ENCODE peak calls at places on chromosomes 13 and 19, in six cellular contexts. K, J, B, D, T and X are unnamed samples.

GRCh38 chr19:7242601-7243258 is 51.5 kb downstream of the INSR start:
- DNase-seq in T (no peak), D (no peak), J (peak), K (no peak), B (no peak), X (no peak)

GRCh38 chr13:44116562-44117315 is 237.0 kb downstream of the LACC1 start:
- DNase-seq in J (no peak), D (no peak), T (no peak), K (peak), B (no peak), X (peak)

GRCh38 chr19:4474504-4475136 is 2.5 kb downstream of the HDGFL2 start:
- DNase-seq in J (peak), D (peak), B (peak), K (peak), T (peak), X (peak)

GRCh38 chr13:44573790-44574465 is 2.2 kb downstream of the TSC22D1 start:
- DNase-seq in B (peak), D (no peak), T (no peak), K (peak), J (peak), X (peak)

GRCh38 chr13:87999791-88000190 is 328.6 kb downstream of the SLITRK5 start:
- DNase-seq in J (peak), K (peak), B (no peak), D (no peak), T (no peak), X (peak)

GRCh38 chr13:33349996-33350826 is 64.7 kb upstream of the STARD13 start:
- DNase-seq in K (peak), T (no peak), B (no peak), J (peak), D (peak), X (peak)

GRCh38 chr19:6802336-6803035 is 30.0 kb downstream of the VAV1 start:
- DNase-seq in T (peak), D (peak), B (no peak), K (no peak), J (no peak), X (peak)

GRCh38 chr13:49643003-49643651 is 14.8 kb downstream of the ARL11 start:
- DNase-seq in D (no peak), K (no peak), B (no peak), J (no peak), T (no peak), X (no peak)

GRCh38 chr19:56348289-56348877 is 33.7 kb upstream of the ZSCAN5A start:
- DNase-seq in B (no peak), K (no peak), T (peak), D (no peak), J (peak), X (peak)

GRCh38 chr19:52200044-52200443 is 10.2 kb downstream of the PPP2R1A start:
- DNase-seq in K (no peak), D (no peak), J (peak), B (no peak), T (no peak), X (no peak)

GRCh38 chr13:35983206-35983605 is 148.0 kb downstream of the DCLK1 start:
- DNase-seq in B (no peak), J (no peak), T (no peak), K (no peak), D (no peak), X (no peak)

GRCh38 chr13:21476893-21477472 is 17.9 kb upstream of the ZDHHC20 start:
- DNase-seq in D (peak), T (peak), B (peak), K (peak), J (peak), X (peak)

GRCh38 chr13:34294483-34295129 is 476.7 kb downstream of the RFC3 start:
- DNase-seq in B (no peak), K (peak), D (no peak), T (no peak), J (no peak), X (no peak)

GRCh38 chr13:42272115-42272756 is at the start of gene AKAP11:
- DNase-seq in J (peak), B (no peak), T (peak), K (peak), D (peak), X (peak)

GRCh38 chr13:48730971-48731658 is 77.4 kb downstream of the CYSLTR2 start:
- DNase-seq in K (no peak), D (no peak), B (no peak), T (no peak), J (peak), X (peak)

GRCh38 chr19:8304841-8305621 is 3.1 kb downstream of the CD320 start:
- DNase-seq in K (no peak), T (peak), J (no peak), D (no peak), B (peak), X (peak)

GRCh38 chr13:42807866-42808265 is 26.5 kb downstream of the FAM216B start:
- DNase-seq in J (peak), D (no peak), B (no peak), T (no peak), K (no peak), X (no peak)

GRCh38 chr19:31378404-31378803 is 29.2 kb upstream of the TSHZ3 start:
- DNase-seq in B (no peak), K (no peak), T (no peak), J (peak), D (no peak), X (no peak)

GRCh38 chr19:18044825-18045304 is 36.9 kb downstream of the ARRDC2 start:
- DNase-seq in T (peak), D (peak), J (peak), K (no peak), B (peak), X (peak)

GRCh38 chr19:8463343-8463742 is 18.6 kb downstream of the HNRNPM start:
- DNase-seq in T (no peak), K (no peak), D (no peak), J (no peak), B (no peak), X (no peak)

GRCh38 chr19:32070101-32070500 is 275.3 kb upstream of the ZNF507 start:
- DNase-seq in D (no peak), B (no peak), K (no peak), T (no peak), J (no peak), X (no peak)

GRCh38 chr19:42281175-42282035 is 12.4 kb downstream of the CIC start:
- DNase-seq in K (peak), J (peak), B (peak), D (peak), T (peak), X (peak)